ENCODE peak calls at places on chromosomes 6 and 20, in six cellular contexts. F, H, P, C, O and B are unnamed samples.

GRCh38 chr6:127971386-127971785 is 70.5 kb upstream of the THEMIS start:
- DNase-seq in H (no peak), P (no peak), F (no peak), C (no peak), O (no peak), B (no peak)

GRCh38 chr20:23832775-23833508 is 6.4 kb upstream of the CST2 start:
- DNase-seq in P (no peak), C (peak), H (no peak), O (no peak), F (no peak), B (no peak)

GRCh38 chr6:107730106-107730505 is 94.0 kb downstream of the SCML4 start:
- DNase-seq in O (no peak), C (no peak), F (no peak), P (no peak), H (no peak), B (no peak)

GRCh38 chr20:6993526-6993925 is 226.0 kb downstream of the BMP2 start:
- DNase-seq in H (no peak), P (no peak), C (peak), F (no peak), O (no peak), B (no peak)

GRCh38 chr6:36871686-36872085 is 2.9 kb downstream of the PPIL1 start:
- DNase-seq in O (no peak), P (no peak), F (no peak), H (no peak), C (no peak), B (no peak)

GRCh38 chr6:163352011-163352685 is 62.4 kb upstream of the QKI start:
- DNase-seq in H (no peak), P (no peak), O (no peak), F (no peak), C (no peak), B (no peak)

GRCh38 chr6:26336355-26337198 is 28.4 kb upstream of the BTN3A2 start:
- DNase-seq in C (peak), O (no peak), H (no peak), F (peak), P (no peak), B (no peak)

GRCh38 chr6:25427549-25427948 is 148.4 kb downstream of the CARMIL1 start:
- DNase-seq in F (no peak), P (no peak), H (no peak), O (no peak), C (no peak), B (no peak)

GRCh38 chr6:290111-290932 is 2.0 kb upstream of the DUSP22 start:
- DNase-seq in P (no peak), F (no peak), O (no peak), H (no peak), C (no peak), B (no peak)

GRCh38 chr6:68633654-68634502 is 1.2 kb upstream of the ADGRB3 start:
- DNase-seq in F (no peak), H (no peak), C (no peak), P (no peak), O (no peak), B (no peak)

GRCh38 chr20:50289581-50289980 is 99.0 kb downstream of the CEBPB start:
- DNase-seq in O (no peak), P (no peak), C (no peak), H (no peak), F (no peak), B (no peak)

GRCh38 chr6:11163932-11164331 is 52.4 kb upstream of the ERVFRD-1 start:
- DNase-seq in C (no peak), P (no peak), O (no peak), H (no peak), F (no peak), B (no peak)

GRCh38 chr6:51490101-51490500 is 597.3 kb downstream of the PKHD1 start:
- DNase-seq in F (no peak), H (no peak), C (no peak), O (no peak), P (no peak), B (no peak)

GRCh38 chr6:26598267-26598666 is 1.5 kb downstream of the ABT1 start:
- DNase-seq in F (no peak), C (no peak), H (no peak), O (no peak), P (no peak), B (no peak)

GRCh38 chr6:11851405-11851804 is 72.8 kb upstream of the ADTRP start:
- DNase-seq in C (peak), F (peak), O (no peak), P (no peak), H (no peak), B (no peak)

GRCh38 chr20:62141397-62142251 is 1.6 kb downstream of the PSMA7 start:
- DNase-seq in H (no peak), F (peak), P (no peak), O (peak), C (peak), B (no peak)

GRCh38 chr6:156826290-156826955 is 49.2 kb downstream of the ARID1B start:
- DNase-seq in P (no peak), C (no peak), H (no peak), O (no peak), F (no peak), B (no peak)

GRCh38 chr20:32433311-32434021 is 75.3 kb downstream of the ASXL1 start:
- DNase-seq in C (no peak), H (no peak), F (no peak), O (no peak), P (peak), B (no peak)

GRCh38 chr6:118968416-118968815 is 33.5 kb upstream of the MCM9 start:
- DNase-seq in F (peak), P (no peak), O (no peak), C (peak), H (no peak), B (peak)

GRCh38 chr6:109406196-109406595 is 23.9 kb upstream of the CD164 start:
- DNase-seq in C (peak), P (no peak), F (peak), O (no peak), H (no peak), B (peak)

GRCh38 chr6:41705996-41706835 is 29.2 kb downstream of the TFEB start:
- DNase-seq in H (peak), P (peak), C (peak), O (peak), F (peak), B (peak)

GRCh38 chr6:121319112-121319553 is 15.1 kb downstream of the TBC1D32 start:
- DNase-seq in F (peak), P (no peak), O (no peak), C (peak), H (no peak), B (no peak)

GRCh38 chr6:169800668-169801395 is 49.4 kb downstream of the ERMARD start:
- DNase-seq in F (peak), O (no peak), H (peak), P (peak), C (peak), B (no peak)

GRCh38 chr20:52076164-52076563 is 115.4 kb downstream of the ZFP64 start:
- DNase-seq in P (no peak), C (peak), F (peak), H (no peak), O (no peak), B (peak)

GRCh38 chr6:107673076-107673494 is 151.0 kb downstream of the SCML4 start:
- DNase-seq in F (no peak), C (peak), O (no peak), P (no peak), H (no peak), B (no peak)

GRCh38 chr6:13006578-13007300 is 290.2 kb downstream of the PHACTR1 start:
- DNase-seq in F (no peak), C (peak), H (no peak), O (no peak), P (no peak), B (no peak)

GRCh38 chr20:25076731-25077609 is 5.0 kb downstream of the VSX1 start:
- DNase-seq in H (peak), P (no peak), C (peak), F (peak), O (no peak), B (no peak)

GRCh38 chr6:44061375-44062104 is 65.7 kb downstream of the MRPL14 start:
- DNase-seq in P (no peak), O (no peak), C (peak), H (no peak), F (peak), B (no peak)